ENCODE peak calls at places on chromosomes 4 and X, in seven cellular contexts. L is tibial artery; X is left colon; E is activated CD4-positive, alpha-beta T cell treated with anti-CD3 and anti-CD28 coated beads, Interleukin-2, amount 10 ng/mL, durations not matched to agents 7 days and 5 days; J is heart left ventricle; C is psoas muscle; A is activated T-cell treated with anti-CD3 and anti-CD28 coated beads for 48 hours. P is an unnamed sample.

GRCh38 chr4:184762100-184762499 is 28.2 kb upstream of the CENPU start:
- DNase-seq in J (no peak), X (no peak), C (no peak), E (peak), L (no peak), A (peak), P (no peak)

GRCh38 chr4:37453004-37453360 is 208.4 kb downstream of the NWD2 start:
- DNase-seq in L (no peak), A (no peak), C (no peak), E (peak), J (peak), X (peak), P (no peak)

GRCh38 chr4:53015681-53016080 is 153.6 kb downstream of the RASL11B start:
- DNase-seq in J (no peak), X (peak), A (no peak), L (peak), E (peak), C (no peak), P (no peak)

GRCh38 chrX:144566592-144566991 is 680.7 kb upstream of the SPANXN1 start:
- DNase-seq in X (no peak), J (no peak), E (no peak), A (no peak), L (no peak), C (no peak), P (no peak)

GRCh38 chr4:123250843-123251242 is 145.8 kb upstream of the SPRY1 start:
- DNase-seq in J (peak), C (peak), L (peak), A (no peak), E (no peak), X (no peak), P (peak)

GRCh38 chrX:111868726-111869638 is 7.0 kb upstream of the TRPC5OS start:
- DNase-seq in A (no peak), C (no peak), L (no peak), E (no peak), X (no peak), J (no peak), P (no peak)

GRCh38 chr4:27760176-27760575 is 899.5 kb downstream of the STIM2 start:
- DNase-seq in X (no peak), A (no peak), E (no peak), C (no peak), L (no peak), J (no peak), P (no peak)

GRCh38 chr4:33649015-33649414 is 2595.3 kb downstream of the ARAP2 start:
- DNase-seq in C (no peak), A (no peak), J (no peak), X (no peak), E (no peak), L (no peak), P (no peak)

GRCh38 chr4:98374643-98375042 is 113.5 kb downstream of the RAP1GDS1 start:
- DNase-seq in A (no peak), X (no peak), L (no peak), J (peak), E (no peak), C (no peak), P (peak)

GRCh38 chrX:52852110-52852872 is 15.6 kb downstream of the XAGE3 start:
- DNase-seq in J (no peak), A (no peak), X (no peak), E (no peak), C (no peak), L (no peak), P (no peak)

GRCh38 chr4:143653031-143653430 is 47.4 kb downstream of the FREM3 start:
- DNase-seq in L (no peak), E (no peak), J (no peak), C (no peak), A (no peak), X (no peak), P (no peak)

GRCh38 chr4:2866891-2867290 is 23.2 kb downstream of the ADD1 start:
- DNase-seq in L (no peak), C (no peak), E (no peak), J (no peak), A (no peak), X (no peak), P (no peak)

GRCh38 chr4:39050590-39050989 is 11.4 kb upstream of the KLHL5 start:
- DNase-seq in X (no peak), L (no peak), C (no peak), A (no peak), E (no peak), J (no peak), P (no peak)

GRCh38 chr4:3295837-3296624 is 3.2 kb downstream of the RGS12 start:
- DNase-seq in E (no peak), L (peak), X (no peak), C (no peak), A (no peak), J (no peak), P (no peak)

GRCh38 chrX:68433155-68433980 is at the start of gene OPHN1:
- DNase-seq in J (peak), L (peak), X (peak), E (no peak), A (no peak), C (peak), P (peak)

GRCh38 chrX:1185556-1185955 is 26.9 kb downstream of the CRLF2 start:
- DNase-seq in L (no peak), A (no peak), E (no peak), J (no peak), C (no peak), X (no peak), P (no peak)